ENCODE peak calls at places on chromosomes 5 and 9, in six cellular contexts. S is CD4-positive, alpha-beta memory T cell; Q is neural progenitor cell; O is suprapubic skin; T is AG20443; E is fibroblast of villous mesenchyme. W is an unnamed sample.

GRCh38 chr5:68531970-68532369 is 316.4 kb downstream of the PIK3R1 start:
- DNase-seq in S (no peak), E (no peak), Q (no peak), T (no peak), O (no peak), W (no peak)

GRCh38 chr5:106545325-106545724 is 1125.4 kb downstream of the EFNA5 start:
- DNase-seq in S (no peak), O (no peak), E (no peak), Q (no peak), T (no peak), W (peak; percentile 100)

GRCh38 chr5:1016036-1016435 is 7.4 kb downstream of the NKD2 start:
- DNase-seq in O (no peak), E (no peak), S (no peak), Q (no peak), T (no peak), W (no peak)

GRCh38 chr9:124296094-124296493 is 38.3 kb downstream of the NEK6 start:
- DNase-seq in E (no peak), Q (no peak), T (no peak), O (no peak), S (no peak), W (peak; percentile 60)

GRCh38 chr9:104301770-104302169 is 202.3 kb upstream of the OR13F1 start:
- DNase-seq in S (no peak), E (no peak), T (no peak), Q (no peak), O (no peak), W (no peak)

GRCh38 chr5:31811210-31811609 is 172.3 kb downstream of the PDZD2 start:
- DNase-seq in T (peak; percentile 87), O (no peak), S (no peak), E (peak; percentile 82), Q (no peak), W (peak; percentile 82)

GRCh38 chr5:1274471-1274870 is 20.4 kb downstream of the TERT start:
- DNase-seq in Q (no peak), T (no peak), S (no peak), O (no peak), E (no peak), W (no peak)

GRCh38 chr9:134276463-134277245 is 49.6 kb upstream of the RXRA start:
- DNase-seq in Q (peak; percentile 33), T (no peak), S (no peak), O (no peak), E (no peak), W (no peak)

GRCh38 chr5:140261403-140262171 is 41.3 kb downstream of the PFDN1 start:
- DNase-seq in Q (no peak), S (peak; percentile 60), E (peak; percentile 93), O (no peak), T (peak; percentile 93), W (peak; percentile 91)

GRCh38 chr9:108272350-108272899 is 583.4 kb downstream of the ACTL7B start:
- DNase-seq in E (peak; percentile 72), S (no peak), T (peak; percentile 83), Q (peak; percentile 60), O (no peak), W (peak; percentile 44)

W was measured in MG63.